ENCODE peak calls at places on chromosome 1, in six cellular contexts. W is adrenal gland, R is endodermal cell, X is stomach, D is neural progenitor cell, N is tibial nerve. G is an unnamed sample. For H3K4me1, the result is how much of the 10 kb centered on the place peaks cover.

GRCh38 chr1:9442266-9442846 is 96.9 kb upstream of the SLC25A33 start:
- DNase-seq in R (no peak), W (no peak), N (no peak), X (no peak), D (no peak), G (peak)

GRCh38 chr1:200530551-200531261 is 89.8 kb downstream of the KIF14 start:
- DNase-seq in N (no peak), X (no peak), R (peak), W (no peak), D (no peak), G (no peak)

GRCh38 chr1:193325771-193326170 is 139.4 kb upstream of the B3GALT2 start:
- DNase-seq in X (no peak), R (no peak), N (no peak), D (no peak), W (no peak), G (no peak)

GRCh38 chr1:31427322-31427721 is 14.3 kb downstream of the SERINC2 start:
- DNase-seq in R (no peak), X (no peak), N (no peak), W (no peak), D (no peak), G (no peak)

GRCh38 chr1:80171101-80171500 is 1164.6 kb upstream of the ADGRL4 start:
- DNase-seq in D (no peak), R (no peak), W (peak), N (no peak), X (no peak), G (no peak)

GRCh38 chr1:42319128-42319851 is 15.7 kb downstream of the FOXJ3 start:
- DNase-seq in D (no peak), R (no peak), X (no peak), N (no peak), W (no peak), G (no peak)

GRCh38 chr1:104648269-104648691 is 898.6 kb downstream of the AMY1C start:
- DNase-seq in X (no peak), D (peak), R (no peak), N (no peak), W (no peak), G (no peak)

GRCh38 chr1:214520544-214521165 is 30.7 kb downstream of the PTPN14 start:
- DNase-seq in W (no peak), N (no peak), R (no peak), X (no peak), D (no peak), G (no peak)

GRCh38 chr1:234047113-234047512 is 142.6 kb downstream of the SLC35F3 start:
- DNase-seq in W (no peak), D (peak), R (no peak), X (no peak), N (no peak), G (no peak)

GRCh38 chr1:16342331-16343062 is 9.8 kb downstream of the FBXO42 start:
- DNase-seq in W (no peak), N (no peak), D (no peak), X (no peak), R (no peak), G (no peak)

GRCh38 chr1:33346921-33347649 is 26.2 kb upstream of the A3GALT2 start:
- DNase-seq in W (peak), R (no peak), N (no peak), X (peak), D (no peak), G (peak)

GRCh38 chr1:156805766-156806511 is 10.7 kb downstream of the SH2D2A start:
- DNase-seq in N (peak), R (no peak), W (no peak), D (no peak), X (no peak), G (peak)

GRCh38 chr1:238343869-238344268 is 453.1 kb upstream of the ZP4 start:
- DNase-seq in X (no peak), D (no peak), W (no peak), N (no peak), R (no peak), G (no peak)

GRCh38 chr1:107480548-107480947 is 339.7 kb downstream of the NTNG1 start:
- DNase-seq in N (no peak), X (peak), W (no peak), R (no peak), D (no peak), G (no peak)

GRCh38 chr1:247386695-247387094 is 29.3 kb upstream of the NLRP3 start:
- DNase-seq in D (no peak), R (no peak), X (no peak), N (no peak), W (no peak), G (no peak)

GRCh38 chr1:188365874-188366273 is 1537.1 kb downstream of the PLA2G4A start:
- DNase-seq in X (no peak), R (no peak), N (no peak), W (no peak), D (no peak), G (no peak)

GRCh38 chr1:160935527-160936258 is 18.9 kb downstream of the ITLN2 start:
- DNase-seq in N (no peak), X (no peak), W (no peak), R (no peak), D (no peak), G (no peak)

GRCh38 chr1:213444224-213444623 is 393.2 kb downstream of the RPS6KC1 start:
- DNase-seq in D (no peak), X (no peak), W (no peak), R (no peak), N (no peak), G (no peak)

GRCh38 chr1:4837201-4837600 is 182.8 kb downstream of the AJAP1 start:
- DNase-seq in W (no peak), X (no peak), D (no peak), N (no peak), R (no peak), G (no peak)

GRCh38 chr1:161718559-161719324 is 2.6 kb upstream of the FCRLB start:
- DNase-seq in N (no peak), W (no peak), R (no peak), D (no peak), X (no peak), G (no peak)

GRCh38 chr1:230280906-230281413 is 145.2 kb downstream of the PGBD5 start:
- DNase-seq in W (no peak), R (no peak), N (no peak), D (no peak), X (no peak), G (no peak)

GRCh38 chr1:68339505-68339904 is 107.2 kb upstream of the WLS start:
- DNase-seq in W (no peak), R (no peak), X (no peak), D (no peak), N (no peak), G (no peak)

GRCh38 chr1:1567831-1568380 is 6.8 kb downstream of the SSU72 start:
- DNase-seq in D (no peak), W (no peak), N (no peak), R (no peak), X (no peak), G (no peak)

GRCh38 chr1:38274974-38275373 is 228.4 kb upstream of the POU3F1 start:
- DNase-seq in N (no peak), D (peak), X (no peak), W (peak), R (no peak), G (no peak)

GRCh38 chr1:119449964-119450363 is 35.0 kb downstream of the HSD3B2 start:
- DNase-seq in W (no peak), N (no peak), D (peak), R (peak), X (no peak), G (no peak)

GRCh38 chr1:121538943-121539575 is 354.3 kb downstream of the SRGAP2C start:
- DNase-seq in D (no peak), X (no peak), R (no peak), N (no peak), W (no peak), G (no peak)

GRCh38 chr1:172414331-172414730 is 6.2 kb upstream of the C1orf105 start:
- DNase-seq in W (no peak), N (no peak), D (no peak), X (no peak), R (no peak), G (no peak)

GRCh38 chr1:84299536-84300260 is 1.8 kb upstream of the SAMD13 start:
- DNase-seq in X (no peak), W (no peak), D (no peak), N (no peak), R (no peak), G (peak)

GRCh38 chr1:226510453-226510852 is 38.1 kb upstream of the STUM start:
- DNase-seq in N (no peak), W (no peak), R (peak), X (peak), D (no peak), G (no peak)

GRCh38 chr1:34128186-34128889 is 36.7 kb downstream of the CSMD2 start:
- DNase-seq in R (peak), D (no peak), N (no peak), W (no peak), X (no peak), G (no peak)

GRCh38 chr1:221719987-221720386 is 21.9 kb downstream of the DUSP10 start:
- DNase-seq in D (no peak), X (no peak), N (no peak), W (no peak), R (no peak), G (no peak)

GRCh38 chr1:160474392-160475242 is 48.4 kb downstream of the SLAMF6 start:
- DNase-seq in D (no peak), R (no peak), N (no peak), W (no peak), X (no peak), G (no peak)

GRCh38 chr1:115978292-115978941 is 2.1 kb downstream of the SLC22A15 start:
- DNase-seq in X (no peak), N (no peak), W (no peak), R (no peak), D (no peak), G (no peak)
- H3K4me3 ChIP-seq in X (peak), N (no peak), W (no peak), R (peak), D (no peak), G (no peak)

DNA sequence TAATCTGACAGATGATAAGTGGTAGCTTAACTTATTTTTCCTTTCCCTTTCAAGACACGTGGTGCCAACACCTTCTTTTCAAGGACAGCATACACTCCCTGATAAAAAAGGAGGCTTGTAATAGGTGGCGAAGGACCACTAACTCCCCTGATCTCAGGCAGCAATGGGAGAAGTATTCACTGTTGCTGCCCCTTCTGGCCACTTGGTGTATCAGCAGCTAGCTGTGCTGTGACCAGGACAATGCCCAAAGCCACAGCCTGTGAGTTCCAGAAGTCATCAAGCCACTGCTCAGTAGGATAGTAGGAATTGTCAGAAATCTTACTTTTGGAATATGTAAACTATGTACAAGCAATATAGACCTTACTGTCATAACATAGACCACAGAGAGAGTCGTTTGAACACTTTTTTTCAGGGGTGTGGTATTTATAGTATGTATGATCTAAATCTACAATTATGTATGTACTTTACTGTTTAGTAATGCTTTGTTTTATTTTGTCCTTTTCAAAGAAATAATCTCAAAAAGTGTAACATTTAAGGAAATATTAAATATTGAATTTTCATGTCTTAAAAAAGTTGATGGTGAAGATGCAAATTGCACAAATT is 248.3 kb upstream of the CAMK1G start:
- DNase-seq in X (peak), D (peak), N (peak), W (peak), R (peak), G (peak)
- TF ChIP-seq CTCF in X (peak), D (peak), N (no peak), W (peak), R (peak), G (peak)

DNA sequence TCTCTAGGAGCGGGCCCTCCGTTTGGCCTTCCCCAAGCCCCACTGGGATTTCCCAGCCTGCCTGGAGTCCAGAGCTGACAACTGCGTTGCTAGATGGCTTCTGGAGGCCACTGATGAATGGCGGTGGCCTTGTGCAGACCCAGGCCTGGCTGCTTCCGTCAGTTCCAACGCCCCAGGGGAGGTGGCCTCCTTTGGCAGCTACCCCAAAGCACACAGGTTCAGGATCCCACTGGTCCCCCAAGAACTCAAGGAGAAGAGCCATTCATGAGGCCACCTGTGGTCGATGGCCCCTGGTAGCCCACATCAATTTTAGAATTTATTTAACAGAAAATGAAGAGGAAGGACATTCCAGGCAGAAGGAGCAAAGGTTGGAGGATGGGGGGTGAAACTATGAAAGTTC is 85.2 kb downstream of the LACTBL1 start:
- DNase-seq in D (no peak), X (no peak), N (no peak), W (no peak), R (no peak), G (no peak)
- H3K4me1 ChIP-seq in D (under half), X (under half), N (under half), W (under half), R (under half), G (under half)

DNA sequence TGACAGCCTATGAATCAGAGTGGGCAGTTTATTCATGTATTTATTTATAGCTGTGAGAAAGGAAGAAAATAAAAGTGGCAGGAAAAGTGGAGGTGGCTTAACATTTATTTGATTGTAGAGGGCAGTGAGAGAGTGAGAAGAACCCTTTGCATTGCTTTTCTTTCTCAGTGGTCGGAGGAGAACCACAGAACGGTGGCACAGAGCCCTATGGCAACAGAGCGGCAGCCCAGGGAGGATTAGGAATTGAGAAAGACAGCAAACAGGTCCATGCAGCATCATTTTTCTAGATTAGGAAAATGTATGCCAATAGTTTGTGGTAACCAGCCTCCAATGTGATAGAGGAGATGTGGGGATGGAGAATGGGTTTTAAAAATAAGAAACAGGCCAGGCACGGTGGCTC is 53.1 kb downstream of the NMNAT2 start:
- DNase-seq in N (no peak), R (no peak), D (no peak), X (no peak), W (no peak), G (no peak)
- H3K4me3 ChIP-seq in N (no peak), R (no peak), D (no peak), X (no peak), W (no peak), G (no peak)

DNA sequence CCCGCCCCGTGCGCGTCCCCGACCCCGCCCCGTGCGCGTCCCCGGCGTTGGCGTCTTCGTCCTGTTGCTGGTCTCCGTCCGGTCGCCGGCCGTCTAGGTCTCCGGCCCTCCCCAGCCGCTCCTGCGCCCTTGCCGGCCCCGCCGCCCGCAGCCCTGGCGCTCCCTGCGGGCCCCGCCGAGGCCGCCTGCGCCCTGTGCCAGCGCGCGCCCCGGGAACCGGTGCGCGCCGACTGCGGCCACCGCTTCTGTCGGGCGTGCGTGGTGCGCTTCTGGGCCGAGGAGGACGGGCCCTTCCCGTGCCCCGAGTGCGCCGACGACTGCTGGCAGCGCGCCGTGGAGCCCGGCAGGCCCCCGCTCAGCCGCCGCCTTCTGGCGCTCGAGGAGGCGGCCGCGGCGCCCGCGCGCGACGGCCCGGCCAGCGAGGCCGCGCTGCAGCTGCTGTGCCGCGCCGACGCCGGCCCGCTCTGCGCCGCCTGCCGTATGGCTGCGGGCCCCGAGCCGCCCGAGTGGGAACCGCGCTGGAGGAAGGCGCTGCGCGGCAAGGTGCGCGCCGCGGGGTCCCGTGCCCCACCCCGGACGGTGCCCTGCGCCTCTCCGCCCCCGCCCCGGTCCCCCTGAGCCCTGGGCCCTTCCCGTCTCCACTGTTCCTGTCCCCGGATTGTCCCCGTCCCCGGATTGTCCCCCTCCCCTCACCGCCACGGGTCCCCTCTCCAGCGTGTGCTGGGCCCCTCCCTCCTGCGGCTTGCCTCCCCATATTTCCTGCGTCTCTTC is at the start of gene RNF187:
- DNase-seq in D (peak), X (peak), W (peak), R (peak), N (peak), G (peak)
- TF ChIP-seq CTCF in D (no peak), X (no peak), W (no peak), R (no peak), N (no peak), G (no peak)

DNA sequence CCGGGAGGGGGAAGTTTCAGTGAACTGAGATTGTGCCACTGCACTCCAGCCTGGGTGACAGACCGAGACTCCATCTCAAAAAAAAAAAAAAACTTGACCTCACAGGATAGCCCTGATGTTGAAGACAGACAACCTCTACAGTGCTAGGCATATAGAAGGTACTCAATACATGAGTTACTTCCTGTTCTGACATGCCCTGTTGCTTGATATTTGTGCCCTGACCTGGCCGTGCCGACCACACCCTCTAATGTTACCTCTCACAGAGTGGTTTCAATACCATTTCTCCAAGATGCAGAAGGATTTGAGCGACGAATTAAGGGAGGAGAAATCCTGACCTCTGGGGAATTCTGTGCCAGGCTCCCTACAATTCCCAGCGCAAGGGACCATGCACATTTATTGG is 5.2 kb downstream of the PTAFR start:
- DNase-seq in R (no peak), X (no peak), W (no peak), D (no peak), N (no peak), G (no peak)
- H3K4me1 ChIP-seq in R (under half), X (under half), W (under half), D (under half), N (under half), G (half or more)

DNA sequence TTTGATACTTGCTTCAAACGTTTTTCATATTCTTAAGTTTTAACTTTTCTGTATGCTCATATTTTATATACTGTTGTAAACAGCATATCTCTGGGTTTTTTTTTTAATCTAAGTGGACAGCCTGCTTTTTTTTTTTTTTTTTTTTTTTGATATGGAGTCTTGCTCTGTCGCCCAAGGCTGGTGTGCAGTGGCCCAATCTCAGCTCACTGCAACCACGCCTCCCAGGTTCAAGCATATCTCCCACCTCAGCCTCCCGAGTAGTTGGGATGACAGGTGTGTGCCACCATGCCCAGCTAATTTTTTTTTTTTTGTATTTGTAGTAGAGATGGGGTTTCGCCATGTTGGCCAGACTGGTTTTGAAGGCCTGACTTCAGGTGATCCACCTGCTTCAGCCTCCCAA is 1.2 kb downstream of the TBCE start:
- DNase-seq in D (no peak), N (no peak), X (no peak), W (no peak), R (no peak), G (no peak)
- H3K4me3 ChIP-seq in D (peak), N (peak), X (peak), W (no peak), R (peak), G (no peak)

GRCh38 chr1:162873671-162874666 is 13.0 kb upstream of the CCDC190 start:
- DNase-seq in N (no peak), D (no peak), X (no peak), R (no peak), W (no peak), G (no peak)
- TF ChIP-seq CTCF in N (no peak), D (peak), X (no peak), R (peak), W (no peak), G (no peak)

DNA sequence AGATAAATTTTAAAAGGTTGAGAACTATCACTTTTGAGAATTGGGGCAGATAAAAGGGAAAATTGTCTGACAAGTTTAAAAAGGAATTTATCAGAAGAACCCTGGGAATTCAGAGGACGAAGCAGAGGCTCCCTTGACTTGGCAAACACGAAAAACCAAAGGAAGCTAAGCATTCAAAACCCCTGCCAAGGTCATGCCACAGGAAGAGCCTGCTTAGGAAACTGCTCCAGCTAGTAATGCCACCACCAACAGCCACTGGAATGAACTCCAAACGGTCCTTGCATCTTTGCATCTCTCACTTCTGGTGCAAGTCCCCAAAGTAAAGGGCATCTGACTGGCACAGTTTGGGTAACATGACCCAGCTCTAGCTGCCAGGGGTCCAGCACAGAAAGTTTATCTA is 7.2 kb downstream of the GPBP1L1 start:
- DNase-seq in R (no peak), X (no peak), W (peak), N (no peak), D (no peak), G (peak)
- H3K4me1 ChIP-seq in R (under half), X (half or more), W (half or more), N (half or more), D (under half), G (half or more)